ENCODE peak calls at places on chromosome 14, in six cellular contexts. N, P, S, J, T and A are unnamed samples.

GRCh38 chr14:75197338-75197737 is 20.9 kb upstream of the TMED10 start:
- DNase-seq in J (no peak), T (no peak), N (no peak), S (no peak), P (no peak), A (no peak)

GRCh38 chr14:78967111-78967809 is 797.1 kb downstream of the NRXN3 start:
- DNase-seq in N (peak; percentile 78), S (peak; percentile 64), T (no peak), J (no peak), P (peak; percentile 93), A (no peak)

GRCh38 chr14:23588884-23589598 is 10.5 kb upstream of the JPH4 start:
- DNase-seq in J (peak; percentile 56), P (peak; percentile 80), N (peak; percentile 80), T (peak; percentile 98), S (peak; percentile 87), A (no peak)

GRCh38 chr14:68585690-68586089 is 207.2 kb downstream of the ZFP36L1 start:
- DNase-seq in P (peak; percentile 23), N (peak; percentile 76), J (no peak), T (no peak), S (no peak), A (no peak)

GRCh38 chr14:83316356-83316755 is 1782.7 kb upstream of the SEL1L start:
- DNase-seq in S (no peak), P (no peak), J (no peak), N (no peak), T (no peak), A (no peak)

GRCh38 chr14:103524002-103524785 is 1.6 kb upstream of the CKB start:
- DNase-seq in S (no peak), J (no peak), N (no peak), P (no peak), T (no peak), A (no peak)

GRCh38 chr14:23034498-23035302 is at the start of gene PSMB5:
- DNase-seq in N (peak; percentile 98), T (peak; percentile 100), P (peak; percentile 96), J (peak; percentile 98), S (peak; percentile 95), A (peak; percentile 92)

GRCh38 chr14:34179723-34180122 is 228.8 kb upstream of the EGLN3 start:
- DNase-seq in S (peak; percentile 35), T (no peak), P (no peak), J (no peak), N (no peak), A (no peak)

GRCh38 chr14:61562321-61563161 is 132.8 kb upstream of the HIF1A start:
- DNase-seq in J (no peak), P (peak; percentile 100), N (peak; percentile 100), T (peak; percentile 90), S (peak; percentile 100), A (no peak)

GRCh38 chr14:53389207-53389606 is 236.1 kb upstream of the DDHD1 start:
- DNase-seq in J (no peak), P (peak; percentile 68), N (peak; percentile 74), S (peak; percentile 31), T (no peak), A (no peak)

GRCh38 chr14:75514673-75515630 is 7.3 kb upstream of the BATF start:
- DNase-seq in T (no peak), N (peak; percentile 59), P (peak; percentile 9), S (no peak), J (peak; percentile 80), A (no peak)

GRCh38 chr14:49908433-49908782 is 15.5 kb downstream of the ARF6 start:
- DNase-seq in T (no peak), N (peak; percentile 27), S (peak; percentile 93), P (peak; percentile 20), J (no peak), A (no peak)

GRCh38 chr14:50943261-50943942 is 881 bp downstream of the PYGL start:
- DNase-seq in S (peak; percentile 68), N (peak; percentile 54), J (no peak), P (peak; percentile 67), T (peak; percentile 55), A (no peak)

DNA sequence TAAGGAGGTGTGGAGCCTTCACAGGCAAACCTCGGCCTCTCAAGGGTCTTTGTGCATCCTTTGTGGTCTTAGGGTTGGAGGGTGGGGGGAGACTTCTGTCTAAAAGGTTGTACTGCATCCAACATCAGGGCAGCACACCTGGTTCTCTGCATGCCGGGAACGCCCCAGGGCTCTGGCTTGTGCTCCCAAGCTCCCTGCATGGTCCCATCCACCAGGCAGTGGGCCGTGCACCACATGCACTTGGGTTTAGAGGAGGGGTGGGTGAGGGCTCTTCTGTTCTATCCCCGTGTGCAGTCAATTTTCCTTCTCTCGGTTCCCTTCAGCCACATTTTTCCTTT is 86.1 kb downstream of the CPSF2 start:
- DNase-seq in N (no peak), S (no peak), T (no peak), J (no peak), P (no peak), A (no peak)
- H3K4me3 ChIP-seq in N (no peak overlapping the region), S (no peak overlapping the region), T (no peak overlapping the region), J (no peak overlapping the region), P (no peak overlapping the region), A (no peak overlapping the region)

GRCh38 chr14:94175403-94176146 is 1.5 kb downstream of the PPP4R4 start:
- DNase-seq in S (no peak), P (no peak), T (no peak), J (no peak), N (peak; percentile 15), A (no peak)
- TF ChIP-seq EZH2 in S (no peak), P (peak; percentile 84), T (no peak), J (peak; percentile 18), N (no peak), A (no peak)

DNA sequence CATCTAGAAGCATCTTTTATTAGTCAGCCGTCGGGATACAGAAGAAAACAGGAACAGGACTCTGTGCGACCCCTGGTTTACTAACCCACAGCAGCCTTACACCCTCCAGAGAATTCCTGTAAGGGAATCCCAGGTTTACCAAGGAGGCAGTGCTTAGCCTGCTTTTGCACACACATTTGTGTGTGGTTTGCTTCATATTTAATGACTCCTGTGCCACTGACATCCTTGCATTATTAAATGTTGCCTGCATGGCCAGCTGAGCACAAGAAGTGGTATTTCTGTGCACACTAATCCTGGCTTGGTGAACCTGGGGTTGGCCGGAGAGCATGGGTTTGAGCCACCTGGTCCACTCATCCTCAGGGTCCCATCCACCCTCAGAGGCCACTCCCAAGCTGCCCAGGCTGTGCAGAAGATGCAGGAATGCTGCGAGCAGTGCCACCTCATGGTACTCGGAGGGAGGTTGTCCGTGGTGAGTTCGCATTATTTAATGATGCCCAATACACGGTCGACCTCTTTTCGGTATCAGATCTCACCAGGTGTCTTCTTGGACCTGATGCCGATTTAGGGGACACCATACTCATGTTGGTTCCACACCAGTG is 152.4 kb upstream of the RTL1 start:
- DNase-seq in N (no peak), S (no peak), J (no peak), T (no peak), P (no peak), A (no peak)
- H3K9me3 ChIP-seq in N (no peaks in the 10 kb centered on the region), S (peaks cover 5% of the 10 kb centered on the region), J (no peaks in the 10 kb centered on the region), T (peaks cover 5% of the 10 kb centered on the region), P (no peaks in the 10 kb centered on the region), A (no peaks in the 10 kb centered on the region)

DNA sequence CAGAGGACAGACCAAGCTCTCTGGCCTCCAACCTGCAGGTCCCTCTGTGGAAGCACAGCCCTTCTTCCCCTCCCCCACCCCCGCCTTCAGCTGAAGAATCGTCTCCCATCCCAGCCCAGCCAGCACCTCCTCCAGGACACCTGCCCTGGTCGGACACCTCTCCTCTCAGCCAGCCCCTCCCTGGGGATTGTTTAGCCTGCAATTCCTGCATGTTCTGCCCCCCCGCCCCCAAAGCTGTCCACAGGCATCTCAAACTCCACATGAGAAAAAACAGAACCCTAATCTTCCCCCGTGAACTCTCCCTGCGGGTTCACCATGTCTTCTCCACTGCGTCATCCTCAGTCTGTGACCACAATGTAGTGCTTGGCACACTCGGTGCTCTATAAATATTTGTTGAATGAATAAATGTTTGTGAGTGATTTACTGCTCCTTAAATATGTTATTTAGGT is 24.1 kb downstream of the PRIMA1 start:
- DNase-seq in S (peak; percentile 83), J (no peak), P (peak; percentile 11), T (no peak), N (peak; percentile 32), A (no peak)
- H3K4me3 ChIP-seq in S (no peak overlapping the region), J (no peak overlapping the region), P (no peak overlapping the region), T (no peak overlapping the region), N (no peak overlapping the region), A (no peak overlapping the region)

GRCh38 chr14:105303949-105304348 is 3.1 kb upstream of the BRF1 start:
- DNase-seq in N (no peak), S (no peak), P (no peak), J (no peak), T (no peak), A (no peak)

GRCh38 chr14:105304565-105304964 is 3.8 kb upstream of the BRF1 start:
- DNase-seq in J (no peak), S (no peak), P (no peak), N (no peak), T (no peak), A (no peak)

GRCh38 chr14:105300542-105301102 is at the start of gene BRF1:
- DNase-seq in T (peak; percentile 86), N (peak; percentile 96), S (peak; percentile 84), J (no peak), P (peak; percentile 88), A (peak; percentile 50)

GRCh38 chr14:105299654-105300541 is 903 bp downstream of the BRF1 start:
- DNase-seq in N (peak; percentile 71), P (peak; percentile 8), S (no peak), J (no peak), T (no peak), A (no peak)

DNA sequence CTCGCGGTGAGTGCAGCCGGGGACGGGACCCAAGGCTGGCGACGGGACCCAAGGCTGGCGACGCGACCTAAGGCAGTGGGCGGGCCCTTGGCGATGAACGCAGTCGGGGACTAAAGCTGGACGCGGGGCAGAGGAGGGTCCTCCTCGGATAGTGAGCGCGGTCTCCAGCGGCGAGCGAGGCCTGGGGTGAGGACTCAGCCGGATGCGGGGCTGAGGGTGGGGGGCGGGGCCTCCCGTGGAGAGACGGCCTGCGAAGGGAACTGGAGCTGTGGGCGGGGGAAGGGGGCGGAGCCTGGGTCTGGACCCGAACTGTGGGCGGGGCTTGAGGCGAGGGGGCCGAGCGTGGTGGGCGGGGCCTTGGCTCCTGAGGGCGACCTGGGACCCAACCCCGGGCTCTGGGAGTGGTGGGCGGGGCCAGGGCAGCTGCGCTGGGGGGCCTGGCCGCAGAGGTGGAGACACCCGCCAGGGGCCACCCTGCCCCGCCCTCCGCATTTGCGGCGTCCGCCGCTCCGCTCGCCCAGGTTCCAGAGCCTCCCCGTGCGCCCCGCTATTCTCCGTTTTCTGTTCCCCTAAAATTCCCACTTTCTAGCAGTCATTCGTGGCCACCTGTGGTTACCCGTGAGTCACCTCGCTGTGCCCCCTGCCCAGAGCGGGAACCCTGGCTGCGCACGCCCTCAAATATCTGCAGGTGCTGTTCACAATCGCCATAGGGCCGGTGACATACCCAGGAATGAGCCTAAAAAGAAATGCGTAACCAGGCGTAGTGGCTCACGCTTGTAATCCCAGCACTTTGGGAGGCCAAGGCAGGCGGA is 508 bp upstream of the BRF1 start:
- DNase-seq in T (peak; percentile 90), P (peak; percentile 87), N (peak; percentile 98), J (peak; percentile 78), S (peak; percentile 95), A (peak; percentile 37)
- TF ChIP-seq EZH2 in T (no peak), P (no peak), N (no peak), J (no peak), S (no peak), A (no peak)

GRCh38 chr14:106625181-106625580 is 1098.8 kb downstream of the TMEM121 start:
- DNase-seq in S (no peak), T (no peak), J (no peak), N (no peak), P (no peak), A (no peak)
- H3K9me3 ChIP-seq in S (peaks cover 14% of the 10 kb centered on the region), T (no peaks in the 10 kb centered on the region), J (no peaks in the 10 kb centered on the region), N (no peaks in the 10 kb centered on the region), P (no peaks in the 10 kb centered on the region), A (no peaks in the 10 kb centered on the region)